ENCODE peak calls at places on chromosomes 4 and X, in seven cellular contexts. D is GDM1, V is neural crest cell, N is HTR-8/SVneo, J is NCI-H2081, H is NCI-H774, K is A549. C is an unnamed sample.

GRCh38 chrX:48703228-48703627 is 6.7 kb downstream of the SUV39H1 start:
- DNase-seq in D (no peak), V (no peak), N (no peak), J (no peak), H (no peak), K (no peak), C (no peak)

GRCh38 chr4:187307131-187307530 is 583.5 kb upstream of the FAT1 start:
- DNase-seq in D (no peak), V (no peak), N (no peak), J (no peak), H (no peak), K (no peak), C (no peak)

GRCh38 chr4:3836802-3837601 is 70.8 kb downstream of the ADRA2C start:
- DNase-seq in D (no peak), V (peak), N (no peak), J (no peak), H (no peak), K (no peak), C (peak)

GRCh38 chr4:14257903-14258302 is 630.4 kb upstream of the BOD1L1 start:
- DNase-seq in D (no peak), V (no peak), N (no peak), J (no peak), H (no peak), K (no peak), C (no peak)

GRCh38 chrX:114798902-114799301 is 215.0 kb downstream of the HTR2C start:
- DNase-seq in D (no peak), V (no peak), N (no peak), J (no peak), H (no peak), K (no peak), C (no peak)

GRCh38 chrX:139971394-139971749 is 6.1 kb upstream of the CXorf66 start:
- DNase-seq in D (no peak), V (no peak), N (no peak), J (no peak), H (no peak), K (no peak), C (no peak)

GRCh38 chr4:168900080-168900479 is 110.0 kb downstream of the CBR4 start:
- DNase-seq in D (no peak), V (no peak), N (no peak), J (no peak), H (no peak), K (no peak), C (no peak)

GRCh38 chr4:186149872-186150271 is 41.5 kb upstream of the CYP4V2 start:
- DNase-seq in D (no peak), V (peak), N (no peak), J (no peak), H (no peak), K (peak), C (no peak)

GRCh38 chrX:115260330-115260729 is 26.4 kb upstream of the LRCH2 start:
- DNase-seq in D (no peak), V (no peak), N (peak), J (no peak), H (no peak), K (no peak), C (no peak)

GRCh38 chr4:72712997-72713396 is 144.0 kb upstream of the ADAMTS3 start:
- DNase-seq in D (no peak), V (no peak), N (no peak), J (no peak), H (no peak), K (no peak), C (no peak)

GRCh38 chr4:83866821-83867220 is 330.9 kb downstream of the GPAT3 start:
- DNase-seq in D (no peak), V (no peak), N (no peak), J (no peak), H (no peak), K (no peak), C (no peak)